ENCODE peak calls at places on chromosomes 13 and 19, in four cellular contexts. One of them, this sample, is unnamed.

GRCh38 chr19:7159105-7159933 is 89.8 kb downstream of the ZNF557 start:
- DNase-seq in neural progenitor cell: no peak
- DNase-seq in omental fat pad: no peak
- DNase-seq in HuH-7.5: no peak
- DNase-seq in this sample: peak

GRCh38 chr19:327291-328024 is 17.1 kb downstream of the MIER2 start:
- DNase-seq in neural progenitor cell: no peak
- DNase-seq in omental fat pad: no peak
- DNase-seq in HuH-7.5: no peak
- DNase-seq in this sample: no peak

GRCh38 chr19:18520848-18521691 is 800 bp downstream of the ELL start:
- DNase-seq in neural progenitor cell: peak
- DNase-seq in omental fat pad: no peak
- DNase-seq in HuH-7.5: no peak
- DNase-seq in this sample: no peak

GRCh38 chr13:110421696-110422395 is 114.8 kb downstream of the COL4A2 start:
- DNase-seq in neural progenitor cell: no peak
- DNase-seq in omental fat pad: no peak
- DNase-seq in HuH-7.5: no peak
- DNase-seq in this sample: peak

GRCh38 chr19:1167687-1168561 is 6.1 kb downstream of the SBNO2 start:
- DNase-seq in neural progenitor cell: no peak
- DNase-seq in omental fat pad: no peak
- DNase-seq in HuH-7.5: no peak
- DNase-seq in this sample: no peak

GRCh38 chr19:1279782-1280341 is 4.5 kb downstream of the FAM174C start:
- DNase-seq in neural progenitor cell: peak
- DNase-seq in omental fat pad: no peak
- DNase-seq in HuH-7.5: peak
- DNase-seq in this sample: peak

GRCh38 chr13:40672310-40673060 is 6.0 kb upstream of the FOXO1 start:
- DNase-seq in neural progenitor cell: no peak
- DNase-seq in omental fat pad: no peak
- DNase-seq in HuH-7.5: peak
- DNase-seq in this sample: peak

GRCh38 chr13:37656247-37656940 is 57.8 kb upstream of the POSTN start:
- DNase-seq in neural progenitor cell: no peak
- DNase-seq in omental fat pad: no peak
- DNase-seq in HuH-7.5: no peak
- DNase-seq in this sample: peak

GRCh38 chr19:52270266-52270885 is 989 bp downstream of the ZNF766 start:
- DNase-seq in neural progenitor cell: peak
- DNase-seq in omental fat pad: no peak
- DNase-seq in HuH-7.5: no peak
- DNase-seq in this sample: no peak

GRCh38 chr13:52751196-52751595 is 11.6 kb upstream of the CNMD start:
- DNase-seq in neural progenitor cell: no peak
- DNase-seq in omental fat pad: no peak
- DNase-seq in HuH-7.5: no peak
- DNase-seq in this sample: no peak

GRCh38 chr13:105904034-105904742 is 631.3 kb downstream of the EFNB2 start:
- DNase-seq in neural progenitor cell: no peak
- DNase-seq in omental fat pad: no peak
- DNase-seq in HuH-7.5: no peak
- DNase-seq in this sample: no peak

GRCh38 chr19:33638167-33639033 is 16.6 kb downstream of the CHST8 start:
- DNase-seq in neural progenitor cell: no peak
- DNase-seq in omental fat pad: no peak
- DNase-seq in HuH-7.5: no peak
- DNase-seq in this sample: no peak

GRCh38 chr19:32318884-32319520 is 26.4 kb upstream of the ZNF507 start:
- DNase-seq in neural progenitor cell: peak
- DNase-seq in omental fat pad: no peak
- DNase-seq in HuH-7.5: peak
- DNase-seq in this sample: no peak

GRCh38 chr19:50657672-50658437 is 8.6 kb downstream of the C19orf81 start:
- DNase-seq in neural progenitor cell: peak
- DNase-seq in omental fat pad: peak
- DNase-seq in HuH-7.5: no peak
- DNase-seq in this sample: peak

GRCh38 chr13:20550799-20551198 is 16.2 kb upstream of the IFT88 start:
- DNase-seq in neural progenitor cell: no peak
- DNase-seq in omental fat pad: no peak
- DNase-seq in HuH-7.5: no peak
- DNase-seq in this sample: no peak

GRCh38 chr19:6041991-6042421 is 64.1 kb upstream of the RANBP3 start:
- DNase-seq in neural progenitor cell: no peak
- DNase-seq in omental fat pad: no peak
- DNase-seq in HuH-7.5: no peak
- DNase-seq in this sample: no peak

GRCh38 chr13:80524447-80525215 is 183.7 kb upstream of the SPRY2 start:
- DNase-seq in neural progenitor cell: no peak
- DNase-seq in omental fat pad: no peak
- DNase-seq in HuH-7.5: no peak
- DNase-seq in this sample: peak

GRCh38 chr13:29573190-29573589 is 22.3 kb downstream of the SLC7A1 start:
- DNase-seq in neural progenitor cell: no peak
- DNase-seq in omental fat pad: no peak
- DNase-seq in HuH-7.5: no peak
- DNase-seq in this sample: peak

GRCh38 chr13:99811067-99811715 is 160.4 kb downstream of the ZIC5 start:
- DNase-seq in neural progenitor cell: no peak
- DNase-seq in omental fat pad: no peak
- DNase-seq in HuH-7.5: no peak
- DNase-seq in this sample: no peak

GRCh38 chr19:13718733-13719132 is 45.6 kb upstream of the MRI1 start:
- DNase-seq in neural progenitor cell: peak
- DNase-seq in omental fat pad: no peak
- DNase-seq in HuH-7.5: no peak
- DNase-seq in this sample: peak

GRCh38 chr13:27379694-27380596 is 44.5 kb upstream of the GTF3A start:
- DNase-seq in neural progenitor cell: peak
- DNase-seq in omental fat pad: no peak
- DNase-seq in HuH-7.5: peak
- DNase-seq in this sample: peak

GRCh38 chr19:4390017-4390861 is 10.1 kb downstream of the SH3GL1 start:
- DNase-seq in neural progenitor cell: peak
- DNase-seq in omental fat pad: no peak
- DNase-seq in HuH-7.5: no peak
- DNase-seq in this sample: peak

GRCh38 chr19:22918221-22918620 is 84.8 kb downstream of the ZNF728 start:
- DNase-seq in neural progenitor cell: no peak
- DNase-seq in omental fat pad: no peak
- DNase-seq in HuH-7.5: no peak
- DNase-seq in this sample: no peak

GRCh38 chr13:47215741-47216140 is 318.9 kb upstream of the HTR2A start:
- DNase-seq in neural progenitor cell: no peak
- DNase-seq in omental fat pad: no peak
- DNase-seq in HuH-7.5: no peak
- DNase-seq in this sample: peak

GRCh38 chr13:45055902-45056648 is 64.2 kb upstream of the GTF2F2 start:
- DNase-seq in neural progenitor cell: peak
- DNase-seq in omental fat pad: no peak
- DNase-seq in HuH-7.5: no peak
- DNase-seq in this sample: peak